ENCODE peak calls at places on chromosome 18, in five cellular contexts. I is lower lobe of right lung; Z is left ventricle myocardium inferior; M is A673; W is CD8-positive, alpha-beta T cell. X is an unnamed sample.
A peak's percentile ranks its signal among the peaks of the same experiment; 100 is the strongest.

GRCh38 chr18:8948011-8948410 is 154.5 kb upstream of the NDUFV2 start:
- DNase-seq in Z (no peak), M (no peak), W (no peak), I (no peak), X (no peak)

GRCh38 chr18:75218524-75218923 is 7.9 kb downstream of the TSHZ1 start:
- DNase-seq in Z (no peak), W (no peak), M (no peak), I (no peak), X (no peak)

GRCh38 chr18:52310651-52311050 is 29.3 kb upstream of the DCC start:
- DNase-seq in Z (no peak), M (no peak), W (no peak), I (no peak), X (no peak)

GRCh38 chr18:24726727-24727539 is 266.5 kb downstream of the HRH4 start:
- DNase-seq in Z (peak; percentile 42), M (peak; percentile 77), W (peak; percentile 47), I (no peak), X (peak; percentile 53)

GRCh38 chr18:6382968-6383367 is 31.7 kb downstream of the L3MBTL4 start:
- DNase-seq in W (no peak), Z (no peak), I (peak; percentile 68), M (no peak), X (no peak)

GRCh38 chr18:31217038-31217437 is 54.4 kb upstream of the DSC1 start:
- DNase-seq in Z (no peak), M (no peak), W (no peak), I (no peak), X (no peak)

GRCh38 chr18:10274327-10274726 is 180.1 kb upstream of the APCDD1 start:
- DNase-seq in W (no peak), I (no peak), M (no peak), Z (peak; percentile 37), X (no peak)

GRCh38 chr18:46445914-46446313 is 211.1 kb downstream of the LOXHD1 start:
- DNase-seq in I (no peak), Z (no peak), M (no peak), W (no peak), X (no peak)

GRCh38 chr18:3508576-3509559 is 58.9 kb downstream of the TGIF1 start:
- DNase-seq in Z (no peak), I (no peak), W (no peak), M (no peak), X (peak; percentile 32)

GRCh38 chr18:79805211-79805862 is 7.6 kb downstream of the KCNG2 start:
- DNase-seq in M (no peak), W (no peak), Z (no peak), I (no peak), X (no peak)
- H3K27ac ChIP-seq in M (no peak overlapping the region), W (no peak overlapping the region), Z (no peak overlapping the region), I (no peak overlapping the region), X (no peak overlapping the region)

DNA sequence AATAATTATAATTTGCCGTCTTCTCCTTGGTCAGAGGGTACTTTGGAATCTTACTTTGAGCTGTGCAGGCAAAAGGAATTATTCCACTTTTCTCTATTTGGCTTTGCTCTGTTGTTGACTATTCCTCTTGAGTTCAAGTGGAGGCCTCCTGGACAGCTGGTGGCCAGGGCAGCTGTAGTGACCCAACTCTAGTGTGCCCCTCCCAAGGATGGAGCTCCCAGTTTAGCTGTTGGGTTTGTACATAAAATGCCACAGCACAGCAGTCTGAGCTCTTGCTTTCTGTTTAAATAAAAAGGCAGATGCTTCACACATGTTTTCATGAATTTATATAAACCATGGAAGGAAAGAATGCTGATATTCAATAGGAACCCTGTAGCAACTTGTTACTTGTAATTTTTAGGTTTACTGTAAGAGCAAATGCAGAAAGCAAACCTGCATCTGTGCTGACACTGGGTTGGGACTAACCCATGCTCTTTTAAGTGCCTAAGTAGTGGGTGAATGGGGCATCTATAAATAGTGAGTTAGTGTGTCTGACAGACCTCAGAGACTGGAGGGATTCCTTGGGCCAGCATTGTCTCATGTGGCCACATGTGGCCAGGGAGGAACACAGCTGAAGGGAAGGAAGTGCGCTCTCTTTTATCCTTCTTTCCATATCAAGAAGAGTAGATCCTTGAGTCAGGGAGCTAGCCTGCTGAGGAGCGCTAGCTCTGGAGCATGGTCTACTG is 121.8 kb downstream of the FHOD3 start:
- DNase-seq in W (no peak), M (no peak), I (peak; percentile 54), Z (no peak), X (no peak)
- H3K27ac ChIP-seq in W (no peak overlapping the region), M (no peak overlapping the region), I (no peak overlapping the region), Z (peak overlapping the region; percentile 87), X (no peak overlapping the region)

GRCh38 chr18:12841070-12841469 is 43.0 kb downstream of the PTPN2 start:
- DNase-seq in W (no peak), Z (no peak), I (no peak), M (no peak), X (no peak)
- H3K27ac ChIP-seq in W (no peak overlapping the region), Z (no peak overlapping the region), I (no peak overlapping the region), M (no peak overlapping the region), X (no peak overlapping the region)

DNA sequence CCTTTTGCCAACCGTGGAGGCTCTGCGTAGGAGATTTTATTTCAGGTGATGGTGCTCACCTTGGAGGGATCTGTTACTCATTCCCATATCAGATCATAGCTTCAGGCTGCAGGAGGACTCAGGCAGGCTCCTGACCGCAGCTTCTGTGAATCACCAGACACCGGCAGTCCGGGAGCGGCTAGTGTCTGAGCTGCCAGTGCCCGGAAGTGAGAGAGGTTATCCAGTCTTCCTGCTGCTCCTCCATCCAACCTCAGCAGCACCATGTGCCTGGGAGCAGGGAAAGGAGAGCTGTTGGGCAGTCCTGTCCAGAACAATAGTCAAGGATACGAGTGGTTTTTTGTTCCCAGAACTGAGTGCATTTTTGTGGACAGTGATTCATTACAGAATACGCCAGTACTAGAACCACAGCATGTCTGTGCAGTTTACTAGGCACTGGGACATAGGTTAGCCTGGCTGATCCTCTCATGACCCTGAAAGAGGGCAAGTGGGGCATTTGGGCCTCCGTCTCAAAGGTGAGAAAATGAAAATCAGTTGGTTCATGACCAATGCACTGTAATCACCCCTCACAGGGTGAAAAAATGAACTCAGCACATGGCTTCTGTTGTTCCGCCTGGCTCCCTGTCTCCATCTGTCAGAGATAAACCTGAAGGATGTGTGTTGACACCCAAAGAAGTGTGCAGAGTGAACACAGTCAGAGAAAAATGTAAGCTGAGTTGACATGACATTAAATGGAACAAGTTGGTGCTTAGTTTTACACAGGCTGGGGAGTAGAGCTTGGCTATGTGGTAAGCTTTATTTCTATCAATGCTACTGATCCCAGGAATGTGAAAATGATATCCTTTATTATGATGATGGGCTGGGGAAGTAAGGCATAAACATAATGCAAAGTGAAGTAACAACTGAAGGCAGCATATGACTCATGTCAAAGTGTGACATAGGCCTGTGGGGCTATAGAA is 12.2 kb downstream of the FHOD3 start:
- DNase-seq in W (no peak), I (no peak), Z (no peak), M (no peak), X (no peak)
- H3K27ac ChIP-seq in W (no peak overlapping the region), I (no peak overlapping the region), Z (peak overlapping the region; percentile 60), M (no peak overlapping the region), X (no peak overlapping the region)

X was measured in stomach.